ENCODE peak calls at places on chromosome 10, in six cellular contexts. O is IMR-90, Y is mesenchymal stem cell, R is neuronal stem cell, P is trophoblast cell, K is H1. E is an unnamed sample.

GRCh38 chr10:93384006-93384405 is 98.1 kb downstream of the MYOF start:
- DNase-seq in K (no peak), R (no peak), Y (no peak), P (peak; percentile 88), O (no peak), E (peak; percentile 90)

GRCh38 chr10:51073461-51074237 is 638 bp upstream of the PRKG1 start:
- DNase-seq in O (peak; percentile 31), Y (peak; percentile 48), K (no peak), P (peak; percentile 13), R (peak; percentile 12), E (peak; percentile 67)

GRCh38 chr10:4240641-4241197 is 455.7 kb upstream of the KLF6 start:
- DNase-seq in P (peak; percentile 43), K (no peak), O (peak; percentile 96), Y (peak; percentile 68), R (no peak), E (peak; percentile 57)

GRCh38 chr10:33095867-33096479 is 137.9 kb upstream of the ITGB1 start:
- DNase-seq in O (no peak), R (no peak), P (no peak), K (no peak), Y (no peak), E (no peak)

GRCh38 chr10:98295401-98295811 is 27.4 kb upstream of the LOXL4 start:
- DNase-seq in K (no peak), P (no peak), O (no peak), R (no peak), Y (no peak), E (no peak)

GRCh38 chr10:62352356-62352963 is 21.7 kb upstream of the ZNF365 start:
- DNase-seq in O (peak; percentile 52), R (no peak), P (no peak), K (no peak), Y (no peak), E (no peak)

GRCh38 chr10:32773105-32773504 is 184.9 kb downstream of the ITGB1 start:
- DNase-seq in P (no peak), O (no peak), K (no peak), Y (no peak), R (no peak), E (no peak)

GRCh38 chr10:17445400-17445998 is 8.9 kb downstream of the ST8SIA6 start:
- DNase-seq in O (no peak), K (no peak), P (no peak), Y (no peak), R (no peak), E (peak; percentile 20)

GRCh38 chr10:123569436-123570010 is 96.6 kb upstream of the GPR26 start:
- DNase-seq in O (no peak), R (no peak), Y (no peak), P (no peak), K (no peak), E (no peak)

GRCh38 chr10:14371616-14372015 is 40.9 kb upstream of the FRMD4A start:
- DNase-seq in P (no peak), K (no peak), R (no peak), Y (no peak), O (no peak), E (no peak)

GRCh38 chr10:44881639-44882038 is 29.5 kb upstream of the TMEM72 start:
- DNase-seq in O (no peak), P (no peak), R (no peak), Y (no peak), K (no peak), E (no peak)

GRCh38 chr10:49534670-49535381 is 4.1 kb downstream of the ERCC6 start:
- DNase-seq in O (peak; percentile 78), K (no peak), R (no peak), Y (peak; percentile 38), P (no peak), E (no peak)

GRCh38 chr10:86203162-86203905 is 163.3 kb downstream of the GRID1 start:
- DNase-seq in Y (no peak), O (peak; percentile 10), K (peak; percentile 7), R (peak; percentile 57), P (no peak), E (peak; percentile 72)

GRCh38 chr10:131850490-131850880 is 50.3 kb upstream of the PPP2R2D start:
- DNase-seq in O (no peak), K (no peak), P (no peak), R (no peak), Y (peak; percentile 6), E (no peak)

GRCh38 chr10:95550073-95550672 is 11.0 kb downstream of the SORBS1 start:
- DNase-seq in K (no peak), O (no peak), R (no peak), Y (no peak), P (no peak), E (no peak)
- H2AK5ac ChIP-seq in K (peak overlapping the region; percentile 61), O (no peak overlapping the region), R (no peak overlapping the region), Y (no peak overlapping the region), P (no peak overlapping the region), E (no peak overlapping the region)

DNA sequence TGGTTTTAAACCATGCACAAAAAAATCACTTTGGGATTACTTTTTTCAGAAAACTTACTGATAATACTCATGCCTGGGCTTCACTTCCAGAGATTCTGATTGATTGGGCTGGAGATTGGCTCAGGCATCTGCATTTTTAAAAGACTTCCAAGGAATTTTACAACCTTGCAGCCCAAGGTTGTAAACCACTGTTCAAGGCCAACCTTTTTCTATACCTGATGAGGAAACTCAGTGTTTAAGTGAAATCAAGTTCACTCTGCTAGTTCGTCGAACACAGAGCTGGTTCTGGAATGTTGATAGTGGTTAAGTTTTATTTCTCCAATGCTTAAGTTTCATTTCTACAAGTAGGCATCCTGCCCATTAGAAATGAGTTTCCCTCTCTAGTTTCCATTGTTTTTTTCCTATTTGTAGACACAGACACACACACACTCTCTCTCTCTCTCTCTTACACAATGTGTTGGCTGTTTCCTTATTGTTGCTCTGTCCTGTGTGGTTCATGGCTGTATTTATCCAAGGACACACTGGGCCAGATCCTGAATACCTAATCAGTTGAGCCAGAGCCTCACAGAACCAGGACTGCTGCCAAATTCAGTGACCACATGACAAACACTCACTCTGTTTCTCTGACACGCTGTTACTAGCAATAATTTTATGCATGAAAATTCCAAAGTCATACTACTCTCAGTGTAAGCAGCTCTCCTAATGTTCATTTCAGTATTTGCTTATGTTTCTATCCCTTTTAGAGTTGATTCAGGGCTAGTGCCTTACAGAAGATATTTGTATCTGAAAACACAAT is 3.7 kb upstream of the IFIT1B start:
- DNase-seq in Y (peak; percentile 86), O (peak; percentile 94), P (no peak), K (no peak), R (no peak), E (no peak)
- H3K4me3 ChIP-seq in Y (peak overlapping the region; percentile 36), O (no peak overlapping the region), P (no peak overlapping the region), K (no peak overlapping the region), R (no peak overlapping the region), E (no peak overlapping the region)

GRCh38 chr10:116274141-116274861 is 1.3 kb upstream of the GFRA1 start:
- DNase-seq in K (no peak), R (peak; percentile 41), P (no peak), O (no peak), Y (peak; percentile 55), E (peak; percentile 46)
- H3K4me2 ChIP-seq in K (peak overlapping the region; percentile 99), R (peak overlapping the region; percentile 100), P (peak overlapping the region; percentile 65), O (peak overlapping the region; percentile 88), Y (peak overlapping the region; percentile 98), E (peak overlapping the region; percentile 99)

DNA sequence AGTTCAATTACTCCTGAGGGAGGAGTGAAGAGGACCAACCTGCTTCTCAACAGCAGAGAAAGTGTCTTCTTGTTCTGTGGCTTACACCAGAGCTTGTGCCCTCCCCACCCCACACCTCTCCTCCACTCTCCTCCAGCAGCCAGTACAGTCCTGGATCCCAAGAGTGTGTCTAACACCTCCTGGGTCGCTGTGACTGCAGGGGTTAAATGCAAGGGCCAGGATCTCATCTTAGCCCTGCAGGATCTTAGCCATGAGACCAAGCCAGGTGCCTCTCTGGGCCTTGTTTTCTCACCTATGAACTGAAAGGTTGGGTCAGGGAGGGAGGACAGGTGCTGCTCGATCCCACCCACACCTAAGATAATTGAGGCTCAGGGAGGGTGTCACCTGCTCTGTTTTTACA is 34.5 kb upstream of the MSRB2 start:
- DNase-seq in R (no peak), O (no peak), Y (no peak), P (no peak), K (no peak), E (no peak)
- H2AK5ac ChIP-seq in R (no peak overlapping the region), O (no peak overlapping the region), Y (no peak overlapping the region), P (no peak overlapping the region), K (no peak overlapping the region), E (no peak overlapping the region)

GRCh38 chr10:21368022-21368582 is 157.4 kb downstream of the SKIDA1 start:
- DNase-seq in P (no peak), O (no peak), Y (peak; percentile 33), K (no peak), R (no peak), E (no peak)

GRCh38 chr10:21363087-21363752 is 162.3 kb downstream of the SKIDA1 start:
- DNase-seq in Y (peak; percentile 10), P (no peak), R (no peak), K (no peak), O (no peak), E (no peak)

GRCh38 chr10:21359202-21359601 is 166.3 kb downstream of the SKIDA1 start:
- DNase-seq in Y (no peak), R (no peak), K (no peak), O (no peak), P (no peak), E (no peak)

GRCh38 chr10:21364196-21365114 is 161.0 kb downstream of the SKIDA1 start:
- DNase-seq in R (peak; percentile 79), O (peak; percentile 74), P (peak; percentile 98), K (peak; percentile 84), Y (peak; percentile 82), E (peak; percentile 99)

GRCh38 chr10:21363753-21364104 is 161.8 kb downstream of the SKIDA1 start:
- DNase-seq in P (peak; percentile 70), O (no peak), R (no peak), K (no peak), Y (peak; percentile 18), E (peak; percentile 69)
- H3K4me3 ChIP-seq in P (no peak overlapping the region), O (no peak overlapping the region), R (no peak overlapping the region), K (no peak overlapping the region), Y (no peak overlapping the region), E (no peak overlapping the region)

GRCh38 chr10:53573498-53573897 is 800.9 kb upstream of the MBL2 start:
- DNase-seq in R (no peak), K (no peak), Y (no peak), P (no peak), O (no peak), E (no peak)
- H3K4me2 ChIP-seq in R (no peak overlapping the region), K (no peak overlapping the region), Y (no peak overlapping the region), P (no peak overlapping the region), O (no peak overlapping the region), E (no peak overlapping the region)

E was measured in mesendoderm.